ENCODE peak calls at places on chromosome 15, in seven cellular contexts. I is CD4-positive, alpha-beta memory T cell; C is body of pancreas; R is NCI-H2081; D is stimulated activated CD4-positive, alpha-beta T cell treated with anti-CD3 and anti-CD28 coated beads, Interleukin-1b, Interleukin-23, amount 100 ng/mL, for 24 hours; B is activated CD4-positive, alpha-beta T cell treated with anti-CD3 and anti-CD28 coated beads for 1 hour; L is cerebellum. T is an unnamed sample.

GRCh38 chr15:78055923-78056713 is 21.4 kb downstream of the TBC1D2B start:
- DNase-seq in B (no peak), I (peak; percentile 56), C (no peak), D (no peak), R (no peak), L (no peak), T (no peak)

GRCh38 chr15:92244703-92245102 is 149.0 kb upstream of the ST8SIA2 start:
- DNase-seq in B (no peak), C (no peak), R (no peak), D (no peak), I (no peak), L (no peak), T (no peak)

GRCh38 chr15:25703726-25704125 is 159.4 kb downstream of the ATP10A start:
- DNase-seq in D (no peak), C (no peak), I (no peak), L (no peak), R (no peak), B (no peak), T (no peak)

GRCh38 chr15:84955089-84955848 is 26.4 kb upstream of the PDE8A start:
- DNase-seq in D (no peak), B (peak; percentile 26), I (no peak), C (peak; percentile 82), L (peak; percentile 30), R (no peak), T (peak; percentile 3)

GRCh38 chr15:41013698-41014414 is 60.6 kb downstream of the CHAC1 start:
- DNase-seq in I (no peak), L (no peak), C (no peak), B (no peak), R (no peak), D (no peak), T (no peak)

GRCh38 chr15:80445300-80446041 is 41.3 kb downstream of the ARNT2 start:
- DNase-seq in L (no peak), R (no peak), D (no peak), I (no peak), B (no peak), C (no peak), T (no peak)

GRCh38 chr15:29724026-29724425 is 98.2 kb downstream of the TJP1 start:
- DNase-seq in C (no peak), D (no peak), I (no peak), B (no peak), L (no peak), R (no peak), T (no peak)

GRCh38 chr15:61091229-61091628 is 137.9 kb downstream of the RORA start:
- DNase-seq in I (no peak), L (no peak), C (no peak), R (peak; percentile 59), D (no peak), B (no peak), T (no peak)

GRCh38 chr15:62896380-62896866 is 146.1 kb upstream of the TPM1 start:
- DNase-seq in D (no peak), C (no peak), B (no peak), R (no peak), I (no peak), L (no peak), T (no peak)

GRCh38 chr15:89108865-89109660 is 20.8 kb downstream of the ABHD2 start:
- DNase-seq in D (no peak), I (no peak), B (no peak), C (no peak), R (no peak), L (no peak), T (no peak)

GRCh38 chr15:65087411-65087810 is 10.9 kb downstream of the KBTBD13 start:
- DNase-seq in L (no peak), B (no peak), C (no peak), R (no peak), D (no peak), I (no peak), T (peak; percentile 4)

GRCh38 chr15:93800805-93801204 is 430.6 kb upstream of the MCTP2 start:
- DNase-seq in B (no peak), L (no peak), I (no peak), C (no peak), R (no peak), D (no peak), T (no peak)

GRCh38 chr15:83653639-83654378 is at the start of gene ADAMTSL3:
- DNase-seq in D (no peak), B (no peak), C (peak; percentile 83), I (no peak), L (peak; percentile 51), R (no peak), T (no peak)

GRCh38 chr15:97248376-97248775 is 712.1 kb upstream of the ARRDC4 start:
- DNase-seq in L (no peak), B (no peak), R (no peak), D (no peak), I (no peak), C (no peak), T (no peak)

GRCh38 chr15:78642341-78642740 is 1.3 kb upstream of the CHRNB4 start:
- DNase-seq in R (no peak), I (no peak), L (no peak), B (no peak), C (no peak), D (no peak), T (no peak)

GRCh38 chr15:80476036-80476435 is 71.9 kb downstream of the ARNT2 start:
- DNase-seq in I (no peak), C (no peak), B (no peak), L (no peak), D (no peak), R (no peak), T (no peak)

GRCh38 chr15:61051570-61052031 is 177.5 kb downstream of the RORA start:
- DNase-seq in L (peak; percentile 31), B (no peak), D (no peak), C (peak; percentile 28), I (no peak), R (peak; percentile 29), T (no peak)

GRCh38 chr15:31248951-31249350 is 77.7 kb upstream of the KLF13 start:
- DNase-seq in L (no peak), B (no peak), D (no peak), R (no peak), I (no peak), C (no peak), T (no peak)

GRCh38 chr15:58551764-58552504 is 120.1 kb downstream of the LIPC start:
- DNase-seq in C (peak; percentile 27), L (no peak), D (no peak), I (no peak), R (no peak), B (no peak), T (no peak)

GRCh38 chr15:75347222-75348033 is 589 bp downstream of the NEIL1 start:
- DNase-seq in B (peak; percentile 38), C (peak; percentile 62), I (peak; percentile 75), D (no peak), R (peak; percentile 15), L (peak; percentile 84), T (no peak)

GRCh38 chr15:28948036-28948435 is 62.3 kb downstream of the APBA2 start:
- DNase-seq in I (no peak), D (no peak), C (no peak), L (no peak), B (no peak), R (no peak), T (no peak)